ENCODE peak calls at places on chromosomes 12 and 14, in six cellular contexts. One of them, this sample, is unnamed.

GRCh38 chr12:82279597-82279996 is 78.6 kb downstream of the CCDC59 start:
- DNase-seq in lower leg skin: no peak
- DNase-seq in body of pancreas: no peak
- DNase-seq in epithelial cell of esophagus: no peak
- DNase-seq in ovary: no peak
- DNase-seq in psoas muscle: no peak
- DNase-seq in this sample: no peak

GRCh38 chr14:32367501-32367900 is 38.4 kb downstream of the AKAP6 start:
- DNase-seq in ovary: no peak
- DNase-seq in lower leg skin: no peak
- DNase-seq in epithelial cell of esophagus: peak
- DNase-seq in psoas muscle: no peak
- DNase-seq in body of pancreas: no peak
- DNase-seq in this sample: no peak

GRCh38 chr14:65302571-65303184 is 109.9 kb upstream of the FUT8 start:
- DNase-seq in lower leg skin: no peak
- DNase-seq in ovary: no peak
- DNase-seq in body of pancreas: peak
- DNase-seq in epithelial cell of esophagus: no peak
- DNase-seq in psoas muscle: no peak
- DNase-seq in this sample: no peak

GRCh38 chr12:127125607-127126259 is 1141.2 kb upstream of the TMEM132C start:
- DNase-seq in psoas muscle: no peak
- DNase-seq in body of pancreas: no peak
- DNase-seq in epithelial cell of esophagus: peak
- DNase-seq in ovary: no peak
- DNase-seq in lower leg skin: no peak
- DNase-seq in this sample: no peak

GRCh38 chr14:48703728-48704467 is 882.3 kb downstream of the RPS29 start:
- DNase-seq in ovary: no peak
- DNase-seq in psoas muscle: no peak
- DNase-seq in epithelial cell of esophagus: no peak
- DNase-seq in body of pancreas: no peak
- DNase-seq in lower leg skin: no peak
- DNase-seq in this sample: no peak

GRCh38 chr12:52148541-52149181 is 43.2 kb downstream of the KRT80 start:
- DNase-seq in psoas muscle: no peak
- DNase-seq in epithelial cell of esophagus: peak
- DNase-seq in ovary: no peak
- DNase-seq in body of pancreas: peak
- DNase-seq in lower leg skin: peak
- DNase-seq in this sample: peak

GRCh38 chr12:122527478-122527944 is 462 bp downstream of the KNTC1 start:
- DNase-seq in psoas muscle: no peak
- DNase-seq in ovary: no peak
- DNase-seq in lower leg skin: no peak
- DNase-seq in body of pancreas: no peak
- DNase-seq in epithelial cell of esophagus: peak
- DNase-seq in this sample: no peak

GRCh38 chr12:54603173-54603814 is 14.8 kb upstream of the PPP1R1A start:
- DNase-seq in lower leg skin: peak
- DNase-seq in psoas muscle: peak
- DNase-seq in ovary: peak
- DNase-seq in body of pancreas: peak
- DNase-seq in epithelial cell of esophagus: peak
- DNase-seq in this sample: peak

GRCh38 chr14:52366796-52367315 is 52.7 kb downstream of the PTGER2 start:
- DNase-seq in body of pancreas: no peak
- DNase-seq in epithelial cell of esophagus: no peak
- DNase-seq in ovary: no peak
- DNase-seq in psoas muscle: no peak
- DNase-seq in lower leg skin: no peak
- DNase-seq in this sample: no peak

GRCh38 chr14:67623114-67623513 is 3.4 kb downstream of the ARG2 start:
- DNase-seq in ovary: no peak
- DNase-seq in psoas muscle: no peak
- DNase-seq in body of pancreas: no peak
- DNase-seq in epithelial cell of esophagus: peak
- DNase-seq in lower leg skin: no peak
- DNase-seq in this sample: peak

GRCh38 chr12:52007158-52007921 is 594 bp downstream of the TAMALIN start:
- DNase-seq in psoas muscle: peak
- DNase-seq in ovary: peak
- DNase-seq in body of pancreas: peak
- DNase-seq in epithelial cell of esophagus: no peak
- DNase-seq in lower leg skin: peak
- DNase-seq in this sample: peak

GRCh38 chr12:988616-989015 is 2.4 kb upstream of the ERC1 start:
- DNase-seq in ovary: no peak
- DNase-seq in body of pancreas: no peak
- DNase-seq in lower leg skin: no peak
- DNase-seq in psoas muscle: no peak
- DNase-seq in epithelial cell of esophagus: no peak
- DNase-seq in this sample: no peak

GRCh38 chr12:25518512-25518911 is 34.6 kb downstream of the LMNTD1 start:
- DNase-seq in lower leg skin: no peak
- DNase-seq in body of pancreas: no peak
- DNase-seq in ovary: no peak
- DNase-seq in psoas muscle: no peak
- DNase-seq in epithelial cell of esophagus: peak
- DNase-seq in this sample: no peak

GRCh38 chr12:98896938-98897337 is 251.8 kb downstream of the APAF1 start:
- DNase-seq in lower leg skin: no peak
- DNase-seq in body of pancreas: no peak
- DNase-seq in ovary: no peak
- DNase-seq in epithelial cell of esophagus: no peak
- DNase-seq in psoas muscle: no peak
- DNase-seq in this sample: no peak

GRCh38 chr12:11797317-11797913 is 147.9 kb downstream of the ETV6 start:
- DNase-seq in body of pancreas: no peak
- DNase-seq in ovary: no peak
- DNase-seq in lower leg skin: no peak
- DNase-seq in epithelial cell of esophagus: no peak
- DNase-seq in psoas muscle: no peak
- DNase-seq in this sample: peak

GRCh38 chr12:56128669-56129209 is 672 bp downstream of the ESYT1 start:
- DNase-seq in epithelial cell of esophagus: peak
- DNase-seq in lower leg skin: peak
- DNase-seq in ovary: peak
- DNase-seq in body of pancreas: no peak
- DNase-seq in psoas muscle: peak
- DNase-seq in this sample: no peak

GRCh38 chr12:19415563-19415962 is 23.7 kb upstream of the AEBP2 start:
- DNase-seq in epithelial cell of esophagus: no peak
- DNase-seq in body of pancreas: no peak
- DNase-seq in psoas muscle: no peak
- DNase-seq in lower leg skin: no peak
- DNase-seq in ovary: no peak
- DNase-seq in this sample: no peak

GRCh38 chr12:15158114-15158513 is 63.1 kb downstream of the RERG start:
- DNase-seq in body of pancreas: no peak
- DNase-seq in epithelial cell of esophagus: no peak
- DNase-seq in lower leg skin: no peak
- DNase-seq in ovary: peak
- DNase-seq in psoas muscle: no peak
- DNase-seq in this sample: no peak

GRCh38 chr14:75200451-75200850 is 24.0 kb upstream of the TMED10 start:
- DNase-seq in epithelial cell of esophagus: peak
- DNase-seq in lower leg skin: no peak
- DNase-seq in body of pancreas: peak
- DNase-seq in ovary: no peak
- DNase-seq in psoas muscle: no peak
- DNase-seq in this sample: no peak

DNA sequence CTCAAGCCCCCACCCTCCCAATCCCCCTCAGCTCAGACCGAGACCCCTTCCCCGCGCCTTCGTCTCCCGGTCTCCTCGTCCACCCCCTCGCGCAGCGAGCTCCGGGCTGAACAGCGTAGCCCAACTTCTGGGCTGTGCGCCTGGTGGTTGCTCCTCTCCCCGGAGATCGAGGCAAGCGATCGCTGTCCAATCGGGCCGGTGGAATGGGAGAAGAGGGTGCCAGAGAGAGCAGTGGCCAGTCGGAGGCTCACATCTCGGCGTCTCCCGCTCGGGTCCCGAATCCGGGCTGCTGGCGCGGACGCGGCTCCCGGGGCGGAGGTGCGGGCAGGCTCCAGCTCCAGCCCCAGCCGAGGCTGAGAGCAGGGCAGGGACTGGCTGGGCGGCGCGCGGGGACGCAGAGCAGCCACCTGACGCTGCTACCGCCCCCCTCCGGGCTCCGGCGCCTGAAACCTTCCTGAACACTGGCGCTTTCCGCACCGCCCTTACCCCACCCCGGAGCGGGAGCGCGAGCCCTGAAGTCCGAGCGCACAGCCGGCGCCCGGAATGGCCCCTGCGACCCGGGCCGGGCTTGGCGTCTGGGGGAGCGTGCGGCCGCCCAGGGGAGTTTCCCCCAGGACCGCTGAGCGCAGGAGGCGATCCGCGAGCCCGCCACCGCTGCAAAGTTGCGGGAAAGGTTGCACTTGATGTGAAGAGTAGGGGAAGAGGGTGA is 508 bp upstream of the KCNH5 start:
- DNase-seq in body of pancreas: peak
- DNase-seq in epithelial cell of esophagus: peak
- DNase-seq in psoas muscle: peak
- DNase-seq in lower leg skin: no peak
- DNase-seq in ovary: no peak
- DNase-seq in this sample: peak
- TF ChIP-seq CTCF in body of pancreas: no peak
- TF ChIP-seq CTCF in epithelial cell of esophagus: no peak
- TF ChIP-seq CTCF in psoas muscle: no peak
- TF ChIP-seq CTCF in lower leg skin: no peak
- TF ChIP-seq CTCF in ovary: no peak
- TF ChIP-seq CTCF in this sample: no peak

DNA sequence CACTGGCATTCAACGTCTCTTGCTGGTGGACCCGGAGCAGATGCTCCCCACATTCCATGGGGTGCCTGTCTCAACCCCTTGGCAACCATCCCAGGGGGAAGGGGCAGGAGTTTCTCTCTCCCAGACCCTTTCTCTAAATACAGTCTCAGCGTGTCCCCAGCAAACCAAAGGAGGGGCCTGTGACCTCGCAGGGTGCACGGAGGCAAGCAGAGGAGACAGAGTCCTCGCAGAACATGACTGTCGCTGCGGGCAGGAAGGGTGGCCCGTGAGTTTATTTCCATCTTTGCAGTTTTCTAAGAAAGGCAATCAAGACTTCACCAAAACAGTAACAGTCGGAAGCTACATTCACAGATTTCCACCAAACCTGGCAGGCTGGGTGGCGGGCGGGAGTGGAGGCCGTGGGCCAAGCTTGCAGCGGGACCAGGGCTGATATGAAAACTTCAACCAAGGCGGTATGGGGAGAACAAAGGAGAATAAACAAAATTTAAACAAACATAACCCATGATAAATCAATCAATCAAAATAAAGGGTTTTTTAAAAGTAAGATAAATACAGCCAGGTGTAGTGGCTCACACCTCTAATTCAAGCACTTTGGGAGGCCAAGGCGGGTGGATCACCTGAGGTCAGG is 18.6 kb downstream of the BRF1 start:
- DNase-seq in body of pancreas: peak
- DNase-seq in ovary: no peak
- DNase-seq in lower leg skin: no peak
- DNase-seq in epithelial cell of esophagus: no peak
- DNase-seq in psoas muscle: no peak
- DNase-seq in this sample: no peak
- TF ChIP-seq CTCF in body of pancreas: no peak
- TF ChIP-seq CTCF in ovary: no peak
- TF ChIP-seq CTCF in lower leg skin: no peak
- TF ChIP-seq CTCF in epithelial cell of esophagus: no peak
- TF ChIP-seq CTCF in psoas muscle: no peak
- TF ChIP-seq CTCF in this sample: peak

DNA sequence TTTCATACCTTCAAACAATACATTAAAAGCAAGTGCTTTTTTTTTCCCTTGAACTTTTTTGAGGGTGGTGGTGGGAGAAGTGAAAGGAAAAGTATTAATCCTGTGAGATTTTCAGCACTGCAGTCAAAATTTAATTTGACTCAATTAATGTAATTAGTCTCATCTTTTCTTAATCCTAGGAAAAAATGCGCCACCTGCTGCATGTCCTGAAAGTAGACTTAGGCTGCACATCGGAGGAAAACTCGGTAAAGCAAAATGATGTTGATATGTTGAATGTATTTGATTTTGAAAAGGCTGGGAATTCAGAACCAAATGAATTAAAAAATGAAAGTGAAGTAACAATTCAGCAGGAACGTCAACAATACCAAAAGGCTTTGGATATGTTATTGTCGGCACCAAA is 52.2 kb downstream of the SPATA7 start:
- DNase-seq in body of pancreas: no peak
- DNase-seq in ovary: no peak
- DNase-seq in epithelial cell of esophagus: peak
- DNase-seq in lower leg skin: no peak
- DNase-seq in psoas muscle: no peak
- DNase-seq in this sample: no peak
- TF ChIP-seq CTCF in body of pancreas: peak
- TF ChIP-seq CTCF in ovary: no peak
- TF ChIP-seq CTCF in epithelial cell of esophagus: peak
- TF ChIP-seq CTCF in lower leg skin: no peak
- TF ChIP-seq CTCF in psoas muscle: no peak
- TF ChIP-seq CTCF in this sample: no peak

DNA sequence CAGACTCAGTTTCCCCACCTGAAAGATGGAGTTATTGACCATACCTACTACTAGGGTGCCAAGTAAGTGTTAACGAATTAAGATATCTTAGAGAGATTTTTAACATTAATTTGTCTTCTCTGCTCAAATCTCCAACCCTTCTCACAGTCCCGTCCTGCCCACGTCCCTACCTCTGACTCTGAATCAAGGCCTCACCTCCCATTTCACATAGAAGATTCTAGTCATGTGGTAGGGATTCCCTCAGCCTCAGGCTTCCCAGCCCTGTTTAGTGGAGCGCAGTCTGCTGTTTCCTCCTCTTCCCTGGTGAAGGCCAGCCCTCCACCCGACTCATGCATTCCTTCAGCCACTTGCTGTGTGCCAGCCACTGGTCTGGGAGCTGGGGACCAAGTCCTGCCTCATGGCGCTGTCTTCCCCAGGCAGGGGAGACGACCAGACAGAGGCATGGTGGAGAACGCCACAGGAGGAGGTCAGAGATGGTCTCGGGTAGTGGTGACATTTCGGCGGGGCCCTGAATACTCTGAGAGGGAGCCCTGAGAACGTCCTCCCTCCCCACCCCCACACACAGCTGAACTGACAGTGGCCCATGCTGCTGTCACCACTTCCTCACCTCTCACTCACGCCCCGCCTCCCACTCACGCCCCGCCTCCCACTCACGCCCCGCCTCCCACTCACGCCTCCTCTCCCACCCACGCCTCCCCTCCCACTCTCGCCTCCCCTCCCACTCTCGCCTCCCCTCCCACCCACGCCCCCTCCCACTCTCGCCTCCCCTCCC is 38.8 kb downstream of the TMEM63C start:
- DNase-seq in body of pancreas: no peak
- DNase-seq in psoas muscle: no peak
- DNase-seq in ovary: no peak
- DNase-seq in lower leg skin: no peak
- DNase-seq in epithelial cell of esophagus: no peak
- DNase-seq in this sample: no peak
- TF ChIP-seq CTCF in body of pancreas: no peak
- TF ChIP-seq CTCF in psoas muscle: no peak
- TF ChIP-seq CTCF in ovary: no peak
- TF ChIP-seq CTCF in lower leg skin: no peak
- TF ChIP-seq CTCF in epithelial cell of esophagus: no peak
- TF ChIP-seq CTCF in this sample: no peak

This sample was measured in upper lobe of left lung.